ENCODE peak calls at places on chromosomes 7 and 10, in eight cellular contexts. M is fibroblast of pulmonary artery, X is heart left ventricle, K is Peyer's patch, U is upper lobe of right lung, Z is HFFc6, T is astrocyte of the spinal cord, R is AG04450. N is an unnamed sample.

GRCh38 chr7:99042957-99043356 is 101.0 kb downstream of the SMURF1 start:
- DNase-seq in M (peak; percentile 72), X (no peak), K (no peak), U (no peak), Z (no peak), T (peak; percentile 50), R (no peak), N (peak; percentile 64)

GRCh38 chr7:109964780-109965179 is 1126.1 kb upstream of the LRRN3 start:
- DNase-seq in M (no peak), X (no peak), K (no peak), U (no peak), Z (peak; percentile 13), T (no peak), R (no peak), N (peak; percentile 25)

GRCh38 chr7:57381581-57381980 is 68.4 kb upstream of the ZNF716 start:
- DNase-seq in M (no peak), X (no peak), K (no peak), U (no peak), Z (no peak), T (no peak), R (no peak), N (no peak)

GRCh38 chr7:102873470-102874165 is 39.2 kb upstream of the LRRC17 start:
- DNase-seq in M (no peak), X (no peak), K (no peak), U (no peak), Z (no peak), T (no peak), R (no peak), N (no peak)

GRCh38 chr10:118808601-118809371 is 54.0 kb upstream of the CACUL1 start:
- DNase-seq in M (no peak), X (no peak), K (no peak), U (peak; percentile 49), Z (no peak), T (no peak), R (no peak), N (no peak)

GRCh38 chr7:138980575-138981285 is 459 bp downstream of the KIAA1549 start:
- DNase-seq in M (no peak), X (no peak), K (no peak), U (no peak), Z (no peak), T (peak; percentile 10), R (no peak), N (no peak)

GRCh38 chr7:30683839-30684238 is 1.6 kb upstream of the CRHR2 start:
- DNase-seq in M (no peak), X (peak; percentile 55), K (no peak), U (no peak), Z (no peak), T (no peak), R (no peak), N (no peak)

GRCh38 chr7:81682873-81683272 is 87.0 kb downstream of the HGF start:
- DNase-seq in M (no peak), X (no peak), K (no peak), U (no peak), Z (no peak), T (no peak), R (no peak), N (no peak)

GRCh38 chr7:69373171-69374035 is 224.9 kb upstream of the AUTS2 start:
- DNase-seq in M (no peak), X (no peak), K (no peak), U (no peak), Z (no peak), T (peak; percentile 28), R (no peak), N (no peak)

GRCh38 chr10:63133787-63134557 is 844 bp downstream of the NRBF2 start:
- DNase-seq in M (peak; percentile 54), X (no peak), K (no peak), U (no peak), Z (peak; percentile 31), T (peak; percentile 47), R (no peak), N (no peak)

GRCh38 chr10:35480150-35480549 is 125.0 kb upstream of the GJD4 start:
- DNase-seq in M (no peak), X (no peak), K (no peak), U (no peak), Z (no peak), T (no peak), R (no peak), N (no peak)
- TF ChIP-seq CTCF in M (no peak), X (no peak), K (no peak), U (no peak), Z (no peak), T (no peak), R (no peak), N (peak; percentile 14)

GRCh38 chr10:129971381-129972144 is 7.5 kb upstream of the EBF3 start:
- DNase-seq in M (peak; percentile 65), X (no peak), K (peak; percentile 68), U (peak; percentile 83), Z (no peak), T (no peak), R (no peak), N (no peak)
- TF ChIP-seq CTCF in M (peak; percentile 23), X (peak; percentile 65), K (no peak), U (peak; percentile 37), Z (peak; percentile 40), T (peak; percentile 29), R (peak; percentile 20), N (peak; percentile 30)

GRCh38 chr7:101411477-101411954 is 48.8 kb downstream of the COL26A1 start:
- DNase-seq in M (no peak), X (no peak), K (no peak), U (no peak), Z (no peak), T (no peak), R (no peak), N (no peak)
- TF ChIP-seq CTCF in M (no peak), X (no peak), K (no peak), U (no peak), Z (peak; percentile 60), T (no peak), R (no peak), N (no peak)

GRCh38 chr7:117559391-117559790 is 79.6 kb downstream of the CFTR start:
- DNase-seq in M (no peak), X (no peak), K (no peak), U (no peak), Z (no peak), T (no peak), R (no peak), N (no peak)

GRCh38 chr7:117560030-117560429 is 80.2 kb downstream of the CFTR start:
- DNase-seq in M (peak; percentile 1), X (no peak), K (no peak), U (no peak), Z (no peak), T (no peak), R (no peak), N (no peak)

GRCh38 chr7:117550625-117551024 is 70.8 kb downstream of the CFTR start:
- DNase-seq in M (no peak), X (no peak), K (no peak), U (no peak), Z (no peak), T (no peak), R (no peak), N (no peak)

DNA sequence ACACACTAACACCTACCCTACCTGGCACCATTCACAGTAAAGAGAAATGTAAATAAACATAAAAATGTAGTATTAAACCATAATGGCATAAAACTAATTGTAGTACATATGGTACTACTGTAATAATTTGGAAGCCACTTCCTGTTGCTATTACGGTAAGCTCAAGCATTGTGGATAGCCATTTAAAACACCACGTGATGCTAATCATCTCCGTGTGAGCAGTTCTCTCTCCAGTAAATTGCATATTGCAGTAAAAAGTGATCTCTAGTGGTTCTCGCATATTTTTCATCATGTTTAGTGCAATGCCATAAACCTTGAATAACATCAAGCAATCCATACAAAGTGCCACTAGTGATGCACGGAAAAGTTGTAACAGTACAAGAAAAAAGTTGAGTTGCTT is 75.4 kb downstream of the CFTR start:
- DNase-seq in M (no peak), X (no peak), K (no peak), U (no peak), Z (no peak), T (no peak), R (no peak), N (no peak)
- TF ChIP-seq CTCF in M (no peak), X (no peak), K (no peak), U (no peak), Z (no peak), T (no peak), R (no peak), N (no peak)

GRCh38 chr7:74059037-74059436 is 24.6 kb upstream of the LIMK1 start:
- DNase-seq in M (no peak), X (no peak), K (no peak), U (no peak), Z (no peak), T (no peak), R (no peak), N (no peak)

GRCh38 chr7:74057987-74058386 is 25.6 kb upstream of the LIMK1 start:
- DNase-seq in M (no peak), X (no peak), K (no peak), U (no peak), Z (no peak), T (no peak), R (no peak), N (no peak)

GRCh38 chr7:74061840-74062539 is 21.6 kb upstream of the LIMK1 start:
- DNase-seq in M (peak; percentile 96), X (peak; percentile 91), K (peak; percentile 77), U (peak; percentile 91), Z (peak; percentile 83), T (peak; percentile 96), R (peak; percentile 69), N (peak; percentile 93)

GRCh38 chr7:74058486-74058885 is 25.1 kb upstream of the LIMK1 start:
- DNase-seq in M (no peak), X (no peak), K (peak; percentile 39), U (peak; percentile 37), Z (no peak), T (no peak), R (no peak), N (no peak)

GRCh38 chr7:74059681-74060588 is 23.7 kb upstream of the LIMK1 start:
- DNase-seq in M (no peak), X (peak; percentile 47), K (peak; percentile 91), U (peak; percentile 88), Z (no peak), T (no peak), R (no peak), N (no peak)
- TF ChIP-seq CTCF in M (no peak), X (no peak), K (no peak), U (peak; percentile 9), Z (peak; percentile 15), T (peak; percentile 3), R (no peak), N (no peak)

GRCh38 chr10:127649642-127650041 is 87.3 kb upstream of the FOXI2 start:
- DNase-seq in M (no peak), X (no peak), K (no peak), U (no peak), Z (no peak), T (no peak), R (no peak), N (no peak)
- TF ChIP-seq CTCF in M (no peak), X (no peak), K (no peak), U (peak; percentile 29), Z (no peak), T (no peak), R (no peak), N (peak; percentile 16)

GRCh38 chr10:100670828-100671479 is 74.4 kb upstream of the PAX2 start:
- DNase-seq in M (no peak), X (no peak), K (peak; percentile 61), U (peak; percentile 72), Z (no peak), T (no peak), R (no peak), N (no peak)
- TF ChIP-seq CTCF in M (peak; percentile 16), X (peak; percentile 59), K (peak; percentile 21), U (peak; percentile 68), Z (peak; percentile 97), T (peak; percentile 49), R (peak; percentile 45), N (peak; percentile 46)

N was measured in brain microvascular endothelial cell.